ENCODE peak calls at places on chromosomes 7 and 10, in six cellular contexts. One of them, this sample, is unnamed.

GRCh38 chr10:126227762-126228134 is 160.5 kb downstream of the ADAM12 start:
- DNase-seq in C1 segment of cervical spinal cord: no peak
- DNase-seq in left ventricle myocardium inferior: no peak
- DNase-seq in HEK293T: no peak
- DNase-seq in stimulated activated naive B cell treated with anti-CD40 and anti-IgM and Interleukin-4, amounts not matched to agents 10 μg/mL and 1 μg/mL and 100 μg/mL, for 72 hours: no peak
- DNase-seq in activated effector memory CD4-positive, alpha-beta T cell treated with anti-CD3 and anti-CD28 coated beads, Interleukin-2, amount 50 U/mL, for 16 hours: no peak
- DNase-seq in this sample: no peak

GRCh38 chr7:138878847-138879246 is 80.9 kb upstream of the ATP6V0A4 start:
- DNase-seq in HEK293T: no peak
- DNase-seq in stimulated activated naive B cell treated with anti-CD40 and anti-IgM and Interleukin-4, amounts not matched to agents 10 μg/mL and 1 μg/mL and 100 μg/mL, for 72 hours: no peak
- DNase-seq in left ventricle myocardium inferior: no peak
- DNase-seq in activated effector memory CD4-positive, alpha-beta T cell treated with anti-CD3 and anti-CD28 coated beads, Interleukin-2, amount 50 U/mL, for 16 hours: no peak
- DNase-seq in C1 segment of cervical spinal cord: no peak
- DNase-seq in this sample: no peak

GRCh38 chr7:117019786-117020604 is 66.7 kb downstream of the ST7 start:
- DNase-seq in stimulated activated naive B cell treated with anti-CD40 and anti-IgM and Interleukin-4, amounts not matched to agents 10 μg/mL and 1 μg/mL and 100 μg/mL, for 72 hours: no peak
- DNase-seq in left ventricle myocardium inferior: peak
- DNase-seq in activated effector memory CD4-positive, alpha-beta T cell treated with anti-CD3 and anti-CD28 coated beads, Interleukin-2, amount 50 U/mL, for 16 hours: no peak
- DNase-seq in HEK293T: peak
- DNase-seq in C1 segment of cervical spinal cord: peak
- DNase-seq in this sample: peak

GRCh38 chr10:89245802-89246201 is 5.8 kb downstream of the LIPA start:
- DNase-seq in HEK293T: no peak
- DNase-seq in left ventricle myocardium inferior: no peak
- DNase-seq in stimulated activated naive B cell treated with anti-CD40 and anti-IgM and Interleukin-4, amounts not matched to agents 10 μg/mL and 1 μg/mL and 100 μg/mL, for 72 hours: no peak
- DNase-seq in C1 segment of cervical spinal cord: no peak
- DNase-seq in activated effector memory CD4-positive, alpha-beta T cell treated with anti-CD3 and anti-CD28 coated beads, Interleukin-2, amount 50 U/mL, for 16 hours: no peak
- DNase-seq in this sample: no peak

GRCh38 chr10:123148414-123149161 is 652 bp downstream of the HMX2 start:
- DNase-seq in activated effector memory CD4-positive, alpha-beta T cell treated with anti-CD3 and anti-CD28 coated beads, Interleukin-2, amount 50 U/mL, for 16 hours: no peak
- DNase-seq in HEK293T: no peak
- DNase-seq in C1 segment of cervical spinal cord: no peak
- DNase-seq in left ventricle myocardium inferior: no peak
- DNase-seq in stimulated activated naive B cell treated with anti-CD40 and anti-IgM and Interleukin-4, amounts not matched to agents 10 μg/mL and 1 μg/mL and 100 μg/mL, for 72 hours: no peak
- DNase-seq in this sample: no peak

GRCh38 chr7:158442260-158442659 is 145.4 kb downstream of the PTPRN2 start:
- DNase-seq in activated effector memory CD4-positive, alpha-beta T cell treated with anti-CD3 and anti-CD28 coated beads, Interleukin-2, amount 50 U/mL, for 16 hours: no peak
- DNase-seq in left ventricle myocardium inferior: no peak
- DNase-seq in stimulated activated naive B cell treated with anti-CD40 and anti-IgM and Interleukin-4, amounts not matched to agents 10 μg/mL and 1 μg/mL and 100 μg/mL, for 72 hours: no peak
- DNase-seq in HEK293T: no peak
- DNase-seq in C1 segment of cervical spinal cord: no peak
- DNase-seq in this sample: no peak

GRCh38 chr7:112437038-112437437 is 13.2 kb upstream of the IFRD1 start:
- DNase-seq in HEK293T: no peak
- DNase-seq in stimulated activated naive B cell treated with anti-CD40 and anti-IgM and Interleukin-4, amounts not matched to agents 10 μg/mL and 1 μg/mL and 100 μg/mL, for 72 hours: no peak
- DNase-seq in activated effector memory CD4-positive, alpha-beta T cell treated with anti-CD3 and anti-CD28 coated beads, Interleukin-2, amount 50 U/mL, for 16 hours: no peak
- DNase-seq in left ventricle myocardium inferior: no peak
- DNase-seq in C1 segment of cervical spinal cord: no peak
- DNase-seq in this sample: no peak

GRCh38 chr7:1758417-1758858 is 88.4 kb downstream of the ELFN1 start:
- DNase-seq in stimulated activated naive B cell treated with anti-CD40 and anti-IgM and Interleukin-4, amounts not matched to agents 10 μg/mL and 1 μg/mL and 100 μg/mL, for 72 hours: no peak
- DNase-seq in activated effector memory CD4-positive, alpha-beta T cell treated with anti-CD3 and anti-CD28 coated beads, Interleukin-2, amount 50 U/mL, for 16 hours: peak
- DNase-seq in HEK293T: peak
- DNase-seq in left ventricle myocardium inferior: peak
- DNase-seq in C1 segment of cervical spinal cord: no peak
- DNase-seq in this sample: no peak

GRCh38 chr7:149790146-149790548 is 16.8 kb upstream of the ZNF467 start:
- DNase-seq in stimulated activated naive B cell treated with anti-CD40 and anti-IgM and Interleukin-4, amounts not matched to agents 10 μg/mL and 1 μg/mL and 100 μg/mL, for 72 hours: no peak
- DNase-seq in left ventricle myocardium inferior: peak
- DNase-seq in activated effector memory CD4-positive, alpha-beta T cell treated with anti-CD3 and anti-CD28 coated beads, Interleukin-2, amount 50 U/mL, for 16 hours: peak
- DNase-seq in C1 segment of cervical spinal cord: no peak
- DNase-seq in HEK293T: peak
- DNase-seq in this sample: no peak

GRCh38 chr10:48439581-48440041 is 133.1 kb downstream of the MAPK8 start:
- DNase-seq in HEK293T: no peak
- DNase-seq in activated effector memory CD4-positive, alpha-beta T cell treated with anti-CD3 and anti-CD28 coated beads, Interleukin-2, amount 50 U/mL, for 16 hours: no peak
- DNase-seq in left ventricle myocardium inferior: no peak
- DNase-seq in stimulated activated naive B cell treated with anti-CD40 and anti-IgM and Interleukin-4, amounts not matched to agents 10 μg/mL and 1 μg/mL and 100 μg/mL, for 72 hours: no peak
- DNase-seq in C1 segment of cervical spinal cord: no peak
- DNase-seq in this sample: no peak

GRCh38 chr10:124624456-124624855 is 119.7 kb downstream of the FAM53B start:
- DNase-seq in HEK293T: no peak
- DNase-seq in left ventricle myocardium inferior: no peak
- DNase-seq in activated effector memory CD4-positive, alpha-beta T cell treated with anti-CD3 and anti-CD28 coated beads, Interleukin-2, amount 50 U/mL, for 16 hours: no peak
- DNase-seq in C1 segment of cervical spinal cord: no peak
- DNase-seq in stimulated activated naive B cell treated with anti-CD40 and anti-IgM and Interleukin-4, amounts not matched to agents 10 μg/mL and 1 μg/mL and 100 μg/mL, for 72 hours: no peak
- DNase-seq in this sample: no peak

GRCh38 chr7:148556892-148557291 is 33.7 kb upstream of the C7orf33 start:
- DNase-seq in activated effector memory CD4-positive, alpha-beta T cell treated with anti-CD3 and anti-CD28 coated beads, Interleukin-2, amount 50 U/mL, for 16 hours: no peak
- DNase-seq in left ventricle myocardium inferior: no peak
- DNase-seq in stimulated activated naive B cell treated with anti-CD40 and anti-IgM and Interleukin-4, amounts not matched to agents 10 μg/mL and 1 μg/mL and 100 μg/mL, for 72 hours: no peak
- DNase-seq in C1 segment of cervical spinal cord: no peak
- DNase-seq in HEK293T: no peak
- DNase-seq in this sample: no peak

GRCh38 chr10:58189269-58189668 is 78.4 kb downstream of the IPMK start:
- DNase-seq in activated effector memory CD4-positive, alpha-beta T cell treated with anti-CD3 and anti-CD28 coated beads, Interleukin-2, amount 50 U/mL, for 16 hours: no peak
- DNase-seq in stimulated activated naive B cell treated with anti-CD40 and anti-IgM and Interleukin-4, amounts not matched to agents 10 μg/mL and 1 μg/mL and 100 μg/mL, for 72 hours: no peak
- DNase-seq in HEK293T: peak
- DNase-seq in left ventricle myocardium inferior: no peak
- DNase-seq in C1 segment of cervical spinal cord: no peak
- DNase-seq in this sample: no peak

GRCh38 chr7:34208878-34209621 is 303.7 kb downstream of the BMPER start:
- DNase-seq in left ventricle myocardium inferior: peak
- DNase-seq in activated effector memory CD4-positive, alpha-beta T cell treated with anti-CD3 and anti-CD28 coated beads, Interleukin-2, amount 50 U/mL, for 16 hours: no peak
- DNase-seq in HEK293T: no peak
- DNase-seq in C1 segment of cervical spinal cord: no peak
- DNase-seq in stimulated activated naive B cell treated with anti-CD40 and anti-IgM and Interleukin-4, amounts not matched to agents 10 μg/mL and 1 μg/mL and 100 μg/mL, for 72 hours: no peak
- DNase-seq in this sample: no peak

GRCh38 chr10:61642692-61643091 is 20.0 kb upstream of the CABCOCO1 start:
- DNase-seq in HEK293T: no peak
- DNase-seq in C1 segment of cervical spinal cord: no peak
- DNase-seq in left ventricle myocardium inferior: no peak
- DNase-seq in activated effector memory CD4-positive, alpha-beta T cell treated with anti-CD3 and anti-CD28 coated beads, Interleukin-2, amount 50 U/mL, for 16 hours: no peak
- DNase-seq in stimulated activated naive B cell treated with anti-CD40 and anti-IgM and Interleukin-4, amounts not matched to agents 10 μg/mL and 1 μg/mL and 100 μg/mL, for 72 hours: no peak
- DNase-seq in this sample: no peak

This sample was measured in caudate nucleus.